ENCODE peak calls at places on chromosomes 1 and 21, in seven cellular contexts. I is adrenal gland; J is WERI-Rb-1; L is breast epithelium; R is body of pancreas; T is CD8-positive, alpha-beta T cell; M is lower lobe of right lung. Z is an unnamed sample.

GRCh38 chr21:36310016-36310415 is 10.0 kb upstream of the MORC3 start:
- DNase-seq in J (no peak), I (no peak), L (no peak), T (no peak), M (no peak), R (no peak), Z (no peak)

GRCh38 chr1:35047188-35047858 is 15.6 kb upstream of the ZMYM6 start:
- DNase-seq in L (no peak), M (no peak), I (no peak), T (no peak), R (peak; percentile 2), J (no peak), Z (no peak)

GRCh38 chr1:94973271-94973922 is 46.5 kb upstream of the CNN3 start:
- DNase-seq in M (no peak), T (no peak), J (no peak), R (no peak), L (no peak), I (no peak), Z (no peak)

GRCh38 chr1:168087696-168088095 is 49.0 kb downstream of the GPR161 start:
- DNase-seq in R (no peak), J (no peak), T (no peak), M (no peak), I (no peak), L (no peak), Z (no peak)

GRCh38 chr1:8409107-8409506 is 91.2 kb downstream of the SLC45A1 start:
- DNase-seq in L (no peak), J (no peak), T (no peak), M (no peak), R (peak; percentile 42), I (no peak), Z (no peak)

GRCh38 chr1:183634429-183635065 is 1.0 kb downstream of the ARPC5 start:
- DNase-seq in L (no peak), M (no peak), T (no peak), J (no peak), R (no peak), I (no peak), Z (no peak)

GRCh38 chr1:17523487-17524029 is 15.9 kb upstream of the ARHGEF10L start:
- DNase-seq in J (no peak), L (no peak), R (no peak), I (no peak), T (no peak), M (no peak), Z (no peak)

GRCh38 chr21:46344219-46344915 is 20.4 kb downstream of the PCNT start:
- DNase-seq in I (no peak), R (no peak), J (no peak), T (no peak), L (no peak), M (no peak), Z (no peak)

GRCh38 chr1:36479505-36480051 is 3.1 kb downstream of the CSF3R start:
- DNase-seq in T (no peak), M (no peak), J (no peak), I (peak; percentile 7), R (no peak), L (no peak), Z (no peak)

GRCh38 chr1:64405833-64406232 is 64.1 kb upstream of the CACHD1 start:
- DNase-seq in L (no peak), J (no peak), I (no peak), R (no peak), M (no peak), T (no peak), Z (no peak)

GRCh38 chr1:35226546-35226945 is 33.6 kb upstream of the SFPQ start:
- DNase-seq in I (no peak), R (no peak), M (no peak), T (no peak), L (no peak), J (no peak), Z (no peak)

GRCh38 chr1:228367798-228368791 is 38.5 kb downstream of the TRIM11 start:
- DNase-seq in I (peak; percentile 59), J (peak; percentile 24), R (no peak), M (peak; percentile 36), T (no peak), L (peak; percentile 48), Z (no peak)

GRCh38 chr1:23578997-23579363 is 19.7 kb upstream of the ID3 start:
- DNase-seq in J (no peak), M (no peak), L (no peak), I (no peak), R (no peak), T (no peak), Z (no peak)
- H3K27ac ChIP-seq in J (no peak overlapping the region), M (peak overlapping the region; percentile 33), L (no peak overlapping the region), I (no peak overlapping the region), R (no peak overlapping the region), T (no peak overlapping the region), Z (no peak overlapping the region)

GRCh38 chr1:207791290-207791689 is 39.4 kb downstream of the CD46 start:
- DNase-seq in J (no peak), T (no peak), M (no peak), I (no peak), R (no peak), L (no peak), Z (no peak)
- TF ChIP-seq CTCF in J (no peak), T (no peak), M (no peak), I (no peak), R (no peak), L (no peak), Z (no peak)

DNA sequence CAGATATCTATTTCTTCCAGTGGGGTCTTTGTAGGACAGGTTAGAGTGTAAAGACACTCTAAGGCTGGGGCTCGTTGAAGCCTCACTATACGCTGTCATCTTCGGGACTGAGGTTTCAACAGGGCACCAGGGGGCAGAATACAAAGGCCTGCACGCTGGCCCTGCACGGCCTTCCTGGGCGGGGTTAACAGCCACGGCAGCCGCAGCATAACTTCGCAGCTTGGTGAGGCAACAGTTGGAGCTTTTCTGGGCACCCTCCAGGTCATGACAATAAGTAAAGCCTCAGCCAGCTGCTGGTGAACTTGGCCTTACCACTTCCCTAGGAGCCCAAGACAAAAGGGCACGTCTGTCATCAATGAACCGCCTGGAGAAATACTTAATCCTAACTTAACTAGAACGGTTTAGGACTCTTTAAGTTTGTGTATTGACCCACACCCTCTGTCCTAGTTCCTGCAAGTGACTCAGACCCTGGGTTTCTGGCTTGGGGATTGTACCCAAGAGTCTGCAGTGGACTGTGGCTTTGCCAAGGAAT is 2.3 kb upstream of the RUNX1 start:
- DNase-seq in I (peak; percentile 86), M (peak; percentile 95), J (peak; percentile 34), T (peak; percentile 74), R (peak; percentile 92), L (no peak), Z (peak; percentile 77)
- H3K27ac ChIP-seq in I (no peak overlapping the region), M (peak overlapping the region; percentile 29), J (no peak overlapping the region), T (no peak overlapping the region), R (peak overlapping the region; percentile 17), L (peak overlapping the region; percentile 34), Z (peak overlapping the region; percentile 40)

GRCh38 chr1:24555591-24556413 is at the start of gene NCMAP:
- DNase-seq in J (peak; percentile 45), I (no peak), L (no peak), R (peak; percentile 90), T (peak; percentile 35), M (peak; percentile 82), Z (peak; percentile 27)
- TF ChIP-seq CTCF in J (peak; percentile 3), I (no peak), L (no peak), R (peak; percentile 18), T (no peak), M (no peak), Z (no peak)

GRCh38 chr1:1253314-1253713 is 6.8 kb upstream of the C1QTNF12 start:
- DNase-seq in R (no peak), M (no peak), L (no peak), I (no peak), J (no peak), T (no peak), Z (no peak)
- H3K27ac ChIP-seq in R (no peak overlapping the region), M (no peak overlapping the region), L (no peak overlapping the region), I (no peak overlapping the region), J (no peak overlapping the region), T (no peak overlapping the region), Z (no peak overlapping the region)

GRCh38 chr1:90729484-90730246 is 12.6 kb upstream of the BARHL2 start:
- DNase-seq in R (no peak), L (no peak), M (no peak), T (no peak), I (no peak), J (no peak), Z (no peak)
- TF ChIP-seq CTCF in R (no peak), L (no peak), M (peak; percentile 25), T (peak; percentile 34), I (no peak), J (no peak), Z (peak; percentile 34)

DNA sequence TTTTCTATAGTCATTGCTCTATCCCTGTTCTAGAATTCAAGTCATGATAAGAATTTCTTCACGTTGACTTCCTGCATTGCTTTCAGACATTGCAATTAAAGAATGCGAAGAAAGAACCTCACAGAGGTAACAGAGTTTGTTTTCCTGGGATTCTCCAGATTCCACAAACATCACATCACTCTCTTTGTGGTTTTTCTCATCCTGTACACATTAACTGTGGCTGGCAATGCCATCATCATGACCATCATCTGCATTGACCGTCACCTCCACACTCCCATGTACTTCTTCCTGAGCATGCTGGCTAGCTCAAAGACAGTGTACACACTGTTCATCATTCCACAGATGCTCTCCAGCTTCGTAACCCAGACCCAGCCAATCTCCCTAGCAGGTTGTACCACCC is 10.6 kb downstream of the APCS start:
- DNase-seq in J (no peak), L (no peak), T (no peak), I (no peak), M (no peak), R (no peak), Z (no peak)
- H3K27ac ChIP-seq in J (no peak overlapping the region), L (no peak overlapping the region), T (no peak overlapping the region), I (no peak overlapping the region), M (no peak overlapping the region), R (peak overlapping the region; percentile 21), Z (no peak overlapping the region)

GRCh38 chr1:73635021-73635420 is 563.0 kb downstream of the LRRIQ3 start:
- DNase-seq in I (no peak), T (no peak), M (no peak), R (no peak), L (no peak), J (no peak), Z (no peak)
- TF ChIP-seq CTCF in I (no peak), T (no peak), M (no peak), R (no peak), L (no peak), J (no peak), Z (no peak)

GRCh38 chr1:198969981-198970380 is 331.1 kb downstream of the PTPRC start:
- DNase-seq in M (no peak), T (no peak), R (no peak), I (no peak), J (no peak), L (no peak), Z (no peak)
- H3K27ac ChIP-seq in M (no peak overlapping the region), T (no peak overlapping the region), R (no peak overlapping the region), I (no peak overlapping the region), J (no peak overlapping the region), L (no peak overlapping the region), Z (no peak overlapping the region)

DNA sequence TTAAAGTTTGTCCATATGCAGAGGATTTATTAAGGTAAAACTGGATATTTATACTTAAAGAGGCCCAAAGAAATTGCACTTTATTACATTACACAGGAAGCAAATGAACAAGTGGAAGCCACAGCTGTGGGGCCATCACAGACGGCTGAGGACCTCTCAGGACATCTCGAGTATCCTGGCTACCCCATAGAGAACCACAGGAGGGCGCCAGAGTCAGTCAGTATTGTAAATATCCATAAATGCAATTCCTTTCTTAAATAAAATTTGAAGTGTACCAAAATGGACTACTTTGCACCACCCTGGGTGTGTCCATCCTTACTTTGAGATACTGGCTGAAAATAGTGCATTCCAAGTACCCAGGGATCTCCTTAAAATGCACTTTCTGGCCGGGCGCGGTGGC is 257.2 kb downstream of the MRPL39 start:
- DNase-seq in J (peak; percentile 56), I (peak; percentile 57), M (no peak), R (peak; percentile 22), T (no peak), L (no peak), Z (no peak)
- TF ChIP-seq CTCF in J (peak; percentile 71), I (no peak), M (peak; percentile 24), R (peak; percentile 7), T (no peak), L (no peak), Z (no peak)

Z was measured in CD4-positive, alpha-beta T cell.